ENCODE peak calls at places on chromosomes 4 and X, in four cellular contexts. One of them, this sample, is unnamed.

GRCh38 chrX:3697701-3698279 is 15.7 kb downstream of the PRKX start:
- DNase-seq in K562: no peak
- DNase-seq in GM12878: no peak
- DNase-seq in HepG2: no peak
- DNase-seq in this sample: no peak

GRCh38 chrX:49878128-49878833 is 1.0 kb upstream of the USP27X start:
- DNase-seq in HepG2: no peak
- DNase-seq in GM12878: no peak
- DNase-seq in K562: peak; percentile 11
- DNase-seq in this sample: no peak

GRCh38 chrX:93538575-93538974 is 134.8 kb downstream of the NAP1L3 start:
- DNase-seq in HepG2: no peak
- DNase-seq in GM12878: no peak
- DNase-seq in K562: no peak
- DNase-seq in this sample: no peak

GRCh38 chr4:153364061-153364460 is 19.6 kb downstream of the MND1 start:
- DNase-seq in K562: no peak
- DNase-seq in HepG2: no peak
- DNase-seq in GM12878: no peak
- DNase-seq in this sample: no peak

GRCh38 chr4:2141762-2142520 is 82.8 kb downstream of the NAT8L start:
- DNase-seq in K562: no peak
- DNase-seq in GM12878: no peak
- DNase-seq in HepG2: no peak
- DNase-seq in this sample: no peak

GRCh38 chrX:112800901-112801775 is 39.5 kb downstream of the AMOT start:
- DNase-seq in GM12878: no peak
- DNase-seq in K562: no peak
- DNase-seq in HepG2: no peak
- DNase-seq in this sample: no peak

GRCh38 chr4:110611968-110612447 is 10.9 kb downstream of the PITX2 start:
- DNase-seq in HepG2: no peak
- DNase-seq in GM12878: no peak
- DNase-seq in K562: no peak
- DNase-seq in this sample: no peak

GRCh38 chrX:138191998-138192397 is 519.5 kb downstream of the FGF13 start:
- DNase-seq in HepG2: peak; percentile 4
- DNase-seq in GM12878: no peak
- DNase-seq in K562: peak; percentile 20
- DNase-seq in this sample: peak; percentile 40

DNA sequence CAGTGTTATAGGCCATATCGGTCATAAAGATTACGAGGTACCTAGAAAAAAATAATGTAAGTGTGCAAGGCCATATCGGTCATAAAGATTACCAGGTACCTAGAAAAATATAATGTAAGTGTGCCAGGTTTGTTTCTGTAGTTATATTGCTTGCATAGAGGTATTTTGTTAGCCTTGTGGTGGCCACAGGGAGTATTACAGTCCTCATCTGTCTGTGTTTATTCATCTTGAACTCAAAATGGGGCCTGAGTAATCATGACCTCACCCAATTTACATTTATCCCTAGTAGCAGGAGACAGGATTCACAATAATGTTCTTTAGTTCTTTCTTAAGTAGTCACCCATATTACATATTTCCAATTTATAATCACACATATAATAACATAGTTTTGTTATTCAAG is 459.7 kb downstream of the MID1IP1 start:
- DNase-seq in GM12878: no peak
- DNase-seq in HepG2: no peak
- DNase-seq in K562: peak; percentile 8
- DNase-seq in this sample: no peak
- TF ChIP-seq ESRRA in GM12878: no peak
- TF ChIP-seq ESRRA in HepG2: no peak
- TF ChIP-seq ESRRA in K562: no peak
- TF ChIP-seq ESRRA in this sample: no peak

DNA sequence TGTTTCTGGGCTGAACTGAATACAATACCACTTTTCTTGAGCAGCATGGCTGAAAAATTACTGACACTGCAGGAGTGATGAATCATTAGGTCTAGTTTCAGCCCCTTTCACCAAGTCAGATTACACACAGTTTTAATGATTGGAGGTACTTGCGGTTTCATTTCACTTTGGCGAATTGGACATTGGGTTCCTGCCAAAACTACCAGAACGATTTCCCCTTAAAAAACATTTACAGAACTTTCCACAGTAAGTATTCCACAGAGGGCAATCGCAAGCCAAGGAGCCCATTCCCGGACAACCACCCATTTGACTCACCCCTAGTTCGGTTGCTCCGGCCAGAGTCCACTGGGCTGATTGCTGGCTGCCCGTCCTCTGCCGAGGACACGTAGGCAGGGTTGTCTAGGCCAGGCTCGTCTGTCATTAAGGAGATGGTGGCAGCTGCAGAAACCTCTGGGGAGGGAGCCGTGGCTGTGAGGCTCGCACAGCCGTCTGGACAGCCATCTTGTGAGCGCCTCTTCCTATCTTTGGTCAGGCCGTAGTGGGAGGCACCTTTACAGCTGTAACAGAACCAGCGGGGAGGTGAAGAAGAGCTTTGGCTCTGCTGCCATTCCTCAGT is 83.5 kb downstream of the LNX1 start:
- DNase-seq in K562: peak; percentile 10
- DNase-seq in GM12878: no peak
- DNase-seq in HepG2: peak; percentile 30
- DNase-seq in this sample: no peak
- TF ChIP-seq ETV6 in K562: no peak
- TF ChIP-seq ETV6 in GM12878: no peak
- TF ChIP-seq ETV6 in HepG2: no peak
- TF ChIP-seq ETV6 in this sample: no peak

DNA sequence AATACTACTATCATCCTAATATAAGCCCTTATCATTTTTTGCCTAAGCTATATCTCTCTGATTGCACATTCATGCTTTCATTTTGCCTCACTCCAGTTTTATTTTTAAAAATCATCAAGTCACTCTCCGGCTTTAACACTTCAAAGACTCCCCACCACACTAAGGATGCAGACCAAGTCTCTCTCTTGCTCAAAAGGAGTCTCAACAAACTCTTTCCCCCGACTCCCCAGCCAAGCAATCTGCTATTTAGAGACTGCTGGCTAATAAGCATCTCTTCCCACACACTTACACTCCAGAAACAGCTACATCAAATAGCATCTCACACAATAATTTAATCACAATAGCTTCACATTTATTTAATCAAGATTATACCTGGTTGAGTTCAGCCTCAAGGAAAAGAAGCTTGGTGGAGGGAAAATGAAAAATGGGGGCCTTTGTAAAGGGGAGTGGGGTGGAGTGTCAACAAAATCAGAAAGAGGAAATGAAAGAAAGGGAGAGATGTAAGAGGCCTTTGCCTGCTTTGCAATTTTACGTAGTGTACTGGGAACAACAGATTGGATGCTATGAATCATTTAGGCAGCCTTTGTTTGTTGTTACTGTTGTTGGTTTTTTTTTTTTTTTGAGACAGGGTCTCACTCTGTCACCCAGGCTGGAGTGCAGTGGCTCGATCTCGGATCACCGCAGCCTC is 104.1 kb upstream of the MCF2 start:
- DNase-seq in K562: no peak
- DNase-seq in GM12878: no peak
- DNase-seq in HepG2: no peak
- DNase-seq in this sample: no peak
- TF ChIP-seq ESRRA in K562: no peak
- TF ChIP-seq ESRRA in GM12878: no peak
- TF ChIP-seq ESRRA in HepG2: no peak
- TF ChIP-seq ESRRA in this sample: no peak

GRCh38 chr4:146347822-146348221 is 133.5 kb downstream of the REELD1 start:
- DNase-seq in K562: no peak
- DNase-seq in HepG2: no peak
- DNase-seq in GM12878: no peak
- DNase-seq in this sample: no peak
- TF ChIP-seq ETV6 in K562: no peak
- TF ChIP-seq ETV6 in HepG2: no peak
- TF ChIP-seq ETV6 in GM12878: no peak
- TF ChIP-seq ETV6 in this sample: no peak

GRCh38 chrX:118182050-118182449 is 65.4 kb upstream of the KLHL13 start:
- DNase-seq in GM12878: no peak
- DNase-seq in HepG2: no peak
- DNase-seq in K562: no peak
- DNase-seq in this sample: no peak

GRCh38 chrX:118179161-118179560 is 62.6 kb upstream of the KLHL13 start:
- DNase-seq in K562: no peak
- DNase-seq in HepG2: no peak
- DNase-seq in GM12878: no peak
- DNase-seq in this sample: no peak

GRCh38 chrX:118179718-118180117 is 63.1 kb upstream of the KLHL13 start:
- DNase-seq in K562: no peak
- DNase-seq in HepG2: no peak
- DNase-seq in GM12878: no peak
- DNase-seq in this sample: no peak

GRCh38 chrX:118181030-118181429 is 64.4 kb upstream of the KLHL13 start:
- DNase-seq in K562: no peak
- DNase-seq in GM12878: no peak
- DNase-seq in HepG2: no peak
- DNase-seq in this sample: no peak

DNA sequence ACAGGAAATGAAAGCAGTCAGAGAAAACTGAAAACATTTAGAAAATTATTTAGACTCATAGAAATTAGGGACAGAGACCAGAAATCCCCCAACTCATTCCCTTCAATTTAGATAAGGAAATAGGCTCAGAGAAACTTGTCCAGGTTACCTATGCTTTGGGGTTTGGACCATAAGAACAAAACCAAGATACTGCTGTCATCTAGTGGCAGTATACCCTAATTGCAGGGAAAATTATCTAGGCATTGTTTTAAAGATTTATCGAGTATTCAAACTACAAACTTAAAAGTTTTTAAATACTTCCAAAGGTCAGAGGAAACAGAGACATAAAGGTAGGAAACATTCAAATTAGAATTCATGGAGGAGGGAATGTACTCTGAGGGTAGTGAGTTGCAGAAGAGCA is 67.0 kb upstream of the KLHL13 start:
- DNase-seq in HepG2: no peak
- DNase-seq in K562: no peak
- DNase-seq in GM12878: no peak
- DNase-seq in this sample: no peak
- TF ChIP-seq ESRRA in HepG2: no peak
- TF ChIP-seq ESRRA in K562: no peak
- TF ChIP-seq ESRRA in GM12878: no peak
- TF ChIP-seq ESRRA in this sample: no peak

GRCh38 chr4:80113615-80114014 is 40.6 kb upstream of the ANTXR2 start:
- DNase-seq in K562: no peak
- DNase-seq in GM12878: no peak
- DNase-seq in HepG2: no peak
- DNase-seq in this sample: no peak
- TF ChIP-seq ETV6 in K562: no peak
- TF ChIP-seq ETV6 in GM12878: no peak
- TF ChIP-seq ETV6 in HepG2: no peak
- TF ChIP-seq ETV6 in this sample: no peak

GRCh38 chrX:42619068-42619467 is 158.9 kb downstream of the PPP1R2C start:
- DNase-seq in GM12878: no peak
- DNase-seq in HepG2: no peak
- DNase-seq in K562: no peak
- DNase-seq in this sample: no peak
- TF ChIP-seq ESRRA in GM12878: no peak
- TF ChIP-seq ESRRA in HepG2: no peak
- TF ChIP-seq ESRRA in K562: no peak
- TF ChIP-seq ESRRA in this sample: no peak

This sample was measured in WTC11.